ENCODE peak calls at places on chromosomes 12 and 14, in four cellular contexts. R, Y, S and L are unnamed samples.
A peak's percentile ranks its signal among the peaks of the same experiment; 100 is the strongest.

GRCh38 chr12:52543985-52544888 is 8.7 kb downstream of the KRT71 start:
- DNase-seq in R (no peak), Y (no peak), S (no peak), L (no peak)

GRCh38 chr12:19052689-19053088 is 76.8 kb upstream of the PLEKHA5 start:
- DNase-seq in R (no peak), Y (no peak), S (no peak), L (no peak)

GRCh38 chr14:21343035-21343794 is 40.6 kb downstream of the SUPT16H start:
- DNase-seq in R (no peak), Y (no peak), S (no peak), L (no peak)

GRCh38 chr12:51812871-51813270 is 35.6 kb downstream of the FIGNL2 start:
- DNase-seq in R (no peak), Y (no peak), S (no peak), L (no peak)

GRCh38 chr12:116599285-116600122 is 40.3 kb downstream of the MAP1LC3B2 start:
- DNase-seq in R (peak; percentile 89), Y (peak; percentile 85), S (peak; percentile 81), L (peak; percentile 62)

GRCh38 chr12:67705394-67706370 is 57.1 kb downstream of the DYRK2 start:
- DNase-seq in R (no peak), Y (no peak), S (peak; percentile 17), L (no peak)

GRCh38 chr14:99174081-99174851 is 97.7 kb downstream of the BCL11B start:
- DNase-seq in R (no peak), Y (no peak), S (no peak), L (no peak)

GRCh38 chr12:113683566-113683965 is 211.9 kb upstream of the LHX5 start:
- DNase-seq in R (no peak), Y (no peak), S (no peak), L (no peak)

GRCh38 chr12:122974274-122974891 is 661 bp upstream of the OGFOD2 start:
- DNase-seq in R (peak; percentile 99), Y (peak; percentile 98), S (peak; percentile 93), L (peak; percentile 96)

DNA sequence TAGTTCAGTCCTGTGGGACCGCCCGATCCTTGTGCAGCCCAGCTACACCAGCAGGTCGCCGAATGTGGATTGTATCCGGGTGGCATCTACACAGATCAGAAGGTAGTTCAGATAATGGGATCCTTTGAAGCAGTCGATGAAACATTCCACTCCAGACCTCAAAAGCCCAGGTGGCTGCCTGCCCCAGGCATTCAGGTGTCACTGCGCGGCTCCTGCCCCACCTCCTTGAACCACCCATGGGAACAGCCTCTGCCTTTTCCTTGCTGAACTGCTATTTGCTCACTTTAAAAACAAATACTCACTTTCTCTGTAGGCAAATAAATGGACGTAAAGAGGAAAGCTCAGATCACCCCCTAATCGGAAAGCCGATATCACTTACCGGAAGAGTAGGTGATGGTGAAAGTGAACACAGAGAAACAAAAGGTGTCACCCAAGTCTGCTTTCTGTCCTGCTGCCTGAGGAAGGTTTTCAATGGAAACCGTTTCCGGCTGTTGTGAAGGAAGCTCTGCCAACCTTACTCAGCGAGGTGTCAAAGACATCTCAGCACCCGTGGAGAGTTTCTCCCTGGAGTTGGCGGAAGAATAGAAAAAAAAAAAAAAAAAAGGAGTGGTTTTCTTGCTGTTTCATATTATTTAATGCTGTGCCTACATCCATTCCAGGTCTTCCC is 100.4 kb upstream of the NCOR2 start:
- DNase-seq in R (peak; percentile 84), Y (no peak), S (no peak), L (no peak)
- TF ChIP-seq CTCF in R (no peak), Y (no peak), S (no peak), L (no peak)

GRCh38 chr14:77808250-77808649 is 8.3 kb downstream of the ADCK1 start:
- DNase-seq in R (no peak), Y (no peak), S (no peak), L (no peak)

GRCh38 chr14:77809011-77809410 is 9.1 kb downstream of the ADCK1 start:
- DNase-seq in R (no peak), Y (no peak), S (no peak), L (no peak)

GRCh38 chr14:77800814-77801213 is 905 bp downstream of the ADCK1 start:
- DNase-seq in R (no peak), Y (no peak), S (no peak), L (no peak)

GRCh38 chr14:77805703-77806102 is 5.8 kb downstream of the ADCK1 start:
- DNase-seq in R (no peak), Y (no peak), S (no peak), L (no peak)

DNA sequence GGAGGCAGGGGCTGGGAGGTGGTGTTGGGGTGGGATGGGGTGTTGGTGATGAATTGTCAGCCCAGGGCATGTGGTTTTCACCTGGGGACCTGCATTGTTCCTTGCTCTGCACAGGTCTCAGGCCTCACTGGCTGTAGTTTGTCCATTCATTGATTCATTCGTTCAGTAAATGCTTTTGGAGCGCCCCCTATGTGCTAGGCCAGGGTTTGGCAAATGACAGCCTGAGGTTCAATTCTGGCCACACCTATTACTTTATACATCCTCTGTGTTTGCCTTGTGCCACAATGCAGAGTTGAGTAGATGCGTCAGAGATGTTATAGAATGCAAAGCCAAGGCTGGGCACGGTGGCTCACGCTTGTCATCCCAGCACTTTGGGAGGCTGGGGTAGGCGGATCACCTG is 4.7 kb downstream of the ADCK1 start:
- DNase-seq in R (no peak), Y (no peak), S (no peak), L (no peak)
- TF ChIP-seq CTCF in R (peak; percentile 28), Y (no peak), S (peak; percentile 42), L (no peak)

GRCh38 chr12:89355243-89356068 is 3.2 kb upstream of the DUSP6 start:
- DNase-seq in R (no peak), Y (no peak), S (peak; percentile 58), L (no peak)
- TF ChIP-seq CTCF in R (no peak), Y (no peak), S (peak; percentile 53), L (no peak)

GRCh38 chr14:53946404-53947400 is 9.9 kb downstream of the BMP4 start:
- DNase-seq in R (peak; percentile 67), Y (peak; percentile 85), S (peak; percentile 51), L (no peak)
- TF ChIP-seq CTCF in R (no peak), Y (no peak), S (no peak), L (no peak)